ENCODE peak calls at places on chromosomes 2 and 18, in ten cellular contexts. W is lower leg skin, N is GM13977, T is nephron progenitor cell, V is neural crest cell, G is IMR-90, S is cardiac fibroblast, J is astrocyte, I is fibroblast of lung, A is GM20000. Z is an unnamed sample.

GRCh38 chr2:160402498-160402897 is 91.1 kb downstream of the RBMS1 start:
- DNase-seq in I (no peak), T (no peak), S (no peak), G (no peak), W (no peak), N (no peak), A (no peak), J (no peak), V (no peak), Z (no peak)

GRCh38 chr2:20430461-20431302 is 16.2 kb upstream of the RHOB start:
- DNase-seq in V (no peak), S (peak; percentile 47), A (no peak), N (no peak), W (peak; percentile 76), J (no peak), G (peak; percentile 49), T (no peak), I (no peak), Z (no peak)

GRCh38 chr2:72993147-72993546 is 75.8 kb downstream of the EMX1 start:
- DNase-seq in W (peak; percentile 81), T (peak; percentile 59), G (peak; percentile 13), J (no peak), N (peak; percentile 83), A (peak; percentile 80), S (peak; percentile 54), V (peak; percentile 67), I (peak; percentile 37), Z (no peak)

GRCh38 chr18:64026350-64026749 is 56.5 kb downstream of the SERPINB8 start:
- DNase-seq in S (no peak), W (no peak), V (no peak), J (no peak), N (no peak), G (no peak), T (no peak), I (no peak), A (no peak), Z (no peak)

GRCh38 chr2:133411857-133412256 is 156.4 kb downstream of the NCKAP5 start:
- DNase-seq in W (no peak), S (no peak), N (no peak), G (no peak), T (peak; percentile 11), V (no peak), J (no peak), A (no peak), I (no peak), Z (no peak)

GRCh38 chr2:200376422-200377142 is 70.1 kb downstream of the SPATS2L start:
- DNase-seq in V (no peak), J (no peak), G (no peak), T (no peak), W (no peak), S (no peak), N (no peak), A (no peak), I (no peak), Z (no peak)

GRCh38 chr2:168314236-168314635 is 66.8 kb upstream of the STK39 start:
- DNase-seq in A (no peak), I (no peak), W (no peak), S (no peak), J (no peak), G (no peak), N (no peak), T (no peak), V (no peak), Z (no peak)

GRCh38 chr2:220665108-220665471 is 907.0 kb downstream of the EPHA4 start:
- DNase-seq in T (no peak), A (no peak), V (no peak), S (no peak), I (no peak), J (no peak), G (no peak), W (no peak), N (no peak), Z (no peak)

GRCh38 chr2:71071681-71072398 is 3.4 kb downstream of the NAGK start:
- DNase-seq in V (no peak), G (no peak), I (no peak), W (peak; percentile 80), S (no peak), N (peak; percentile 77), T (no peak), J (no peak), A (peak; percentile 80), Z (no peak)
- TF ChIP-seq CTCF in V (no peak), G (no peak), I (no peak), W (no peak), S (no peak), N (peak; percentile 50), T (no peak), J (no peak), A (peak; percentile 36), Z (peak; percentile 18)

DNA sequence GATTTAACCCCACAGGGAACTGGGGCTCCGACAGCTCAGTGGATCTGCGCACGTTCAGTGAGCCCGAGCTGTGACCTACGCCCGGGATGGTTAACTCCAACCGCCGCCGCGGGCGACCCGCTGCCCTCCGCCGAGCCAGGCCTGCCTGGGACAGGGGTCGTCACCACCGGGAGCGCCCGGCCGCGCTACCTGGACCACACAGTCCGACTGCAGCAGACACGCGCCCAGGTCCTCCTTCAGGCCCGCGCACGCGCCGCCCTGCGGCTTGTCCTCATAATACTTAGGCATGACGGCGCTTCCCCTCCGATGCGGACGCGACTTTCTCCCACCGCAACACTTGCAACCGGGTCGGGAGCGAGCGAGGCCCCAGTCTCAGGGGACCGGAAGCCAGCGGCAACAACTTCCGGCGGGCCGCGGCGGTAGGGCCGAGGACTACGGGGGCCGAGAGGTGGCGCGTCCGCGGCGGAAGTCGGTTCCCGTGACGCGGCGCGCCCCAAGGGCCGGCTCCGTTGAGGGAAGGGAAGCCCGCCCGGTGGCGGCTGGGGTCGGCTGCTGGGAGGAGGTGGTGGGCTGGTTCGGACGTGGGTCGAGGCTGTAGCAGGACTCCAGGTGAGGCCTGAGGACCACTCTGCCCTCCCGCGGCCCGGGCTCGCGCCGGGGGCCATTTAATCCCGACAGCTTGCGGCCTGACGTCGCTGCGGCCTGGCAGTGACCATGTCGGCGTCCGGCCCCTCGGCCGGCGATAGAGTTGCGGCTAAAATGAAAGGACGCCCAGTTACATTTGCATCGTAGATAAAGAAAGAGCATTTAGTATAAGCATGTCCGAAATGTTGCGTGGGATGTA is at the start of the genes COA5 and UNC50:
- DNase-seq in A (peak; percentile 98), S (peak; percentile 92), I (peak; percentile 93), T (peak; percentile 90), N (peak; percentile 98), J (peak; percentile 90), V (peak; percentile 78), W (peak; percentile 97), G (peak; percentile 91), Z (peak; percentile 86)
- TF ChIP-seq CTCF in A (no peak), S (no peak), I (no peak), T (no peak), N (peak; percentile 7), J (no peak), V (no peak), W (no peak), G (peak; percentile 5), Z (peak; percentile 39)

GRCh38 chr18:75124551-75124950 is 84.4 kb downstream of the PTGR3 start:
- DNase-seq in G (no peak), W (no peak), V (no peak), S (no peak), T (no peak), J (no peak), I (no peak), N (no peak), A (no peak), Z (no peak)
- TF ChIP-seq CTCF in G (no peak), W (no peak), V (no peak), S (no peak), T (no peak), J (no peak), I (no peak), N (no peak), A (no peak), Z (no peak)

GRCh38 chr18:78192044-78192443 is 787.6 kb upstream of the SALL3 start:
- DNase-seq in I (no peak), G (no peak), A (no peak), N (no peak), W (no peak), V (no peak), T (no peak), S (no peak), J (no peak), Z (no peak)
- TF ChIP-seq CTCF in I (no peak), G (no peak), A (no peak), N (no peak), W (no peak), V (peak; percentile 43), T (peak; percentile 12), S (no peak), J (no peak), Z (no peak)